ENCODE peak calls at places on chromosome 21, in nine cellular contexts. W is OCI-LY7; X is stimulated activated CD4-positive, alpha-beta T cell treated with anti-CD3 and anti-CD28 coated beads, Interleukin-12 subunit alpha, Interleukin-12 subunit beta, amount 100 ng/mL, for 48 hours; N is choroid plexus epithelial cell; Z is left cardiac atrium; V is stimulated activated CD8-positive, alpha-beta memory T cell treated with anti-CD3 and anti-CD28 coated beads, Interleukin-15, amount 100 ng/mL, for 48 hours; D is Kasumi-1; E is cardiac fibroblast; H is neural crest cell. C is an unnamed sample.

GRCh38 chr21:33951276-33952178 is 35.9 kb upstream of the ATP5PO start:
- DNase-seq in E (peak), X (no peak), Z (no peak), W (peak), V (no peak), H (no peak), N (peak), D (no peak), C (no peak)

GRCh38 chr21:46442938-46443337 is 15.8 kb upstream of the DIP2A start:
- DNase-seq in E (no peak), W (no peak), N (no peak), V (no peak), X (no peak), H (no peak), Z (no peak), D (no peak), C (no peak)

GRCh38 chr21:39384674-39385298 is 35.9 kb upstream of the HMGN1 start:
- DNase-seq in N (peak), W (no peak), Z (no peak), H (no peak), V (no peak), X (no peak), D (no peak), E (no peak), C (no peak)

GRCh38 chr21:37790905-37791304 is 125.4 kb downstream of the KCNJ6 start:
- DNase-seq in Z (no peak), X (no peak), E (no peak), N (no peak), V (no peak), D (no peak), H (no peak), W (no peak), C (no peak)

GRCh38 chr21:20644552-20644951 is 353.7 kb upstream of the NCAM2 start:
- DNase-seq in Z (no peak), E (no peak), N (no peak), H (no peak), D (no peak), V (no peak), X (no peak), W (no peak), C (no peak)

GRCh38 chr21:21436012-21436545 is 437.9 kb downstream of the NCAM2 start:
- DNase-seq in X (no peak), E (peak), Z (no peak), N (peak), V (no peak), W (no peak), D (no peak), H (no peak), C (no peak)

GRCh38 chr21:33976082-33976979 is 60.7 kb upstream of the ATP5PO start:
- DNase-seq in W (peak), N (peak), X (peak), V (peak), E (peak), Z (peak), D (peak), H (no peak), C (peak)

GRCh38 chr21:36749935-36750578 is 51.1 kb downstream of the SIM2 start:
- DNase-seq in Z (no peak), W (no peak), H (peak), N (no peak), D (no peak), E (peak), V (no peak), X (no peak), C (no peak)

GRCh38 chr21:16983425-16983824 is 529.4 kb upstream of the CXADR start:
- DNase-seq in W (no peak), Z (no peak), H (no peak), D (no peak), X (no peak), V (no peak), E (no peak), N (no peak), C (no peak)

GRCh38 chr21:43758132-43758619 is 17.9 kb downstream of the CSTB start:
- DNase-seq in H (no peak), X (no peak), D (no peak), V (no peak), N (peak), Z (peak), W (no peak), E (peak), C (no peak)

GRCh38 chr21:24224411-24224810 is 1382.9 kb downstream of the MRPL39 start:
- DNase-seq in E (no peak), H (no peak), X (no peak), V (no peak), W (no peak), D (no peak), Z (no peak), N (no peak), C (no peak)

GRCh38 chr21:41548781-41549180 is 40.8 kb upstream of the TMPRSS2 start:
- DNase-seq in H (no peak), W (no peak), V (no peak), D (no peak), X (no peak), N (no peak), E (no peak), Z (no peak), C (no peak)

GRCh38 chr21:37546949-37547614 is 180.5 kb downstream of the DYRK1A start:
- DNase-seq in D (peak), E (no peak), H (no peak), Z (no peak), X (no peak), N (peak), W (no peak), V (no peak), C (no peak)

GRCh38 chr21:33587792-33588484 is 546 bp downstream of the DONSON start:
- DNase-seq in H (no peak), E (peak), V (peak), X (no peak), D (peak), W (peak), Z (peak), N (peak), C (peak)

GRCh38 chr21:45154511-45155508 is 80.4 kb downstream of the ADARB1 start:
- DNase-seq in H (no peak), X (no peak), E (peak), Z (no peak), N (peak), V (no peak), W (no peak), D (no peak), C (no peak)

GRCh38 chr21:23016617-23017016 is 2018.4 kb downstream of the NCAM2 start:
- DNase-seq in Z (no peak), N (peak), X (no peak), W (no peak), D (peak), V (no peak), H (peak), E (no peak), C (no peak)

GRCh38 chr21:46115441-46116188 is 17.7 kb downstream of the COL6A2 start:
- DNase-seq in N (no peak), W (no peak), D (no peak), H (no peak), E (no peak), Z (peak), X (no peak), V (no peak), C (no peak)

GRCh38 chr21:45366476-45366875 is 38.5 kb upstream of the COL18A1 start:
- DNase-seq in W (no peak), N (no peak), H (no peak), V (no peak), E (no peak), Z (no peak), X (no peak), D (no peak), C (no peak)

GRCh38 chr21:38995755-38996154 is 187.5 kb downstream of the PSMG1 start:
- DNase-seq in W (no peak), D (no peak), H (no peak), E (no peak), Z (no peak), X (no peak), N (no peak), V (no peak), C (no peak)

GRCh38 chr21:44518684-44519083 is 21.3 kb downstream of the KRTAP10-1 start:
- DNase-seq in H (no peak), W (no peak), V (no peak), N (no peak), E (no peak), D (no peak), X (no peak), Z (peak), C (no peak)

GRCh38 chr21:39645331-39645730 is 32.6 kb downstream of the B3GALT5 start:
- DNase-seq in D (no peak), W (no peak), Z (no peak), X (no peak), E (no peak), N (peak), H (no peak), V (no peak), C (no peak)

GRCh38 chr21:46622226-46622625 is 13.2 kb upstream of the PRMT2 start:
- DNase-seq in Z (peak), D (peak), E (peak), N (peak), X (no peak), W (no peak), V (no peak), H (peak), C (no peak)

GRCh38 chr21:26572668-26573381 is at the start of gene CYYR1:
- DNase-seq in Z (peak), E (no peak), X (no peak), H (peak), W (no peak), N (peak), D (no peak), V (no peak), C (no peak)

GRCh38 chr21:34938079-34938764 is 110.9 kb downstream of the RUNX1 start:
- DNase-seq in Z (no peak), E (peak), W (no peak), V (no peak), X (no peak), H (no peak), N (peak), D (no peak), C (no peak)

GRCh38 chr21:42375141-42375905 is 9.0 kb upstream of the TFF1 start:
- DNase-seq in V (no peak), Z (no peak), D (no peak), H (no peak), X (no peak), W (no peak), N (no peak), E (no peak), C (no peak)